ENCODE peak calls at places on chromosome 19, in eight cellular contexts. V, K, S, C, L, G, F and O are unnamed samples. For H3K36me3, the result is how much of the 10 kb centered on the place peaks cover.

GRCh38 chr19:44951179-44952159 is 3.7 kb upstream of the CLPTM1 start:
- DNase-seq in V (peak), K (peak), S (no peak), C (peak), L (no peak), G (peak), F (peak), O (no peak)

GRCh38 chr19:35549174-35549788 is 3.9 kb downstream of the TMEM147 start:
- DNase-seq in V (peak), K (peak), S (no peak), C (peak), L (no peak), G (no peak), F (no peak), O (no peak)

GRCh38 chr19:18763674-18764590 is 27.2 kb downstream of the COMP start:
- DNase-seq in V (peak), K (no peak), S (no peak), C (peak), L (peak), G (peak), F (no peak), O (no peak)

GRCh38 chr19:49691243-49692101 is 556 bp downstream of the CPT1C start:
- DNase-seq in V (peak), K (no peak), S (peak), C (no peak), L (peak), G (no peak), F (no peak), O (no peak)

GRCh38 chr19:1276620-1277007 is 1.3 kb downstream of the FAM174C start:
- DNase-seq in V (no peak), K (peak), S (no peak), C (peak), L (peak), G (no peak), F (no peak), O (no peak)

GRCh38 chr19:11090264-11091032 is 1.2 kb downstream of the LDLR start:
- DNase-seq in V (peak), K (peak), S (peak), C (peak), L (peak), G (peak), F (peak), O (peak)

GRCh38 chr19:40499320-40499719 is 32.5 kb downstream of the SPTBN4 start:
- DNase-seq in V (no peak), K (no peak), S (no peak), C (no peak), L (no peak), G (no peak), F (no peak), O (no peak)

GRCh38 chr19:58054792-58055482 is 4.1 kb upstream of the ZNF135 start:
- DNase-seq in V (peak), K (peak), S (no peak), C (no peak), L (no peak), G (no peak), F (no peak), O (no peak)

GRCh38 chr19:4374451-4375163 is 25.7 kb downstream of the SH3GL1 start:
- DNase-seq in V (peak), K (peak), S (peak), C (no peak), L (peak), G (no peak), F (peak), O (peak)

GRCh38 chr19:6393982-6394412 is 1.0 kb upstream of the GTF2F1 start:
- DNase-seq in V (no peak), K (peak), S (no peak), C (no peak), L (no peak), G (no peak), F (no peak), O (no peak)

GRCh38 chr19:50601407-50602088 is 33.3 kb upstream of the LRRC4B start:
- DNase-seq in V (no peak), K (no peak), S (no peak), C (no peak), L (no peak), G (no peak), F (no peak), O (no peak)

GRCh38 chr19:8302357-8302691 is 5.8 kb downstream of the CD320 start:
- DNase-seq in V (no peak), K (no peak), S (peak), C (peak), L (peak), G (peak), F (peak), O (peak)

GRCh38 chr19:48868196-48868886 is at the start of gene PLEKHA4:
- DNase-seq in V (peak), K (peak), S (peak), C (no peak), L (peak), G (no peak), F (peak), O (peak)

GRCh38 chr19:19146000-19146608 is 7.8 kb upstream of the TMEM161A start:
- DNase-seq in V (peak), K (peak), S (peak), C (peak), L (peak), G (peak), F (peak), O (peak)

GRCh38 chr19:49359851-49360845 is 2.1 kb downstream of the TEAD2 start:
- DNase-seq in V (no peak), K (no peak), S (no peak), C (no peak), L (peak), G (no peak), F (no peak), O (no peak)

GRCh38 chr19:49666120-49666444 is 349 bp downstream of the BCL2L12 start:
- DNase-seq in V (no peak), K (no peak), S (no peak), C (no peak), L (no peak), G (no peak), F (no peak), O (no peak)

GRCh38 chr19:17777840-17778620 is 16.9 kb upstream of the B3GNT3 start:
- DNase-seq in V (peak), K (peak), S (no peak), C (no peak), L (peak), G (no peak), F (no peak), O (peak)

GRCh38 chr19:42228640-42229039 is 8.5 kb downstream of the ZNF526 start:
- DNase-seq in V (no peak), K (no peak), S (no peak), C (no peak), L (no peak), G (no peak), F (no peak), O (no peak)

GRCh38 chr19:22733691-22734090 is 50.3 kb downstream of the ZNF99 start:
- DNase-seq in V (no peak), K (no peak), S (no peak), C (no peak), L (no peak), G (no peak), F (no peak), O (no peak)

GRCh38 chr19:55174425-55175116 is 5.5 kb downstream of the SYT5 start:
- DNase-seq in V (no peak), K (no peak), S (no peak), C (no peak), L (no peak), G (no peak), F (no peak), O (no peak)

GRCh38 chr19:55579766-55580621 is 654 bp downstream of the ZNF579 start:
- DNase-seq in V (peak), K (no peak), S (no peak), C (no peak), L (no peak), G (no peak), F (no peak), O (no peak)

GRCh38 chr19:3699071-3699740 is 1.1 kb downstream of the PIP5K1C start:
- DNase-seq in V (peak), K (peak), S (no peak), C (no peak), L (peak), G (no peak), F (peak), O (no peak)

GRCh38 chr19:7808108-7808507 is 21.9 kb upstream of the EVI5L start:
- DNase-seq in V (no peak), K (no peak), S (no peak), C (no peak), L (no peak), G (no peak), F (no peak), O (no peak)

GRCh38 chr19:18202759-18203407 is 959 bp downstream of the RAB3A start:
- DNase-seq in V (no peak), K (peak), S (no peak), C (no peak), L (peak), G (no peak), F (no peak), O (peak)

GRCh38 chr19:37114001-37114400 is 35.8 kb downstream of the ZNF420 start:
- DNase-seq in V (no peak), K (no peak), S (no peak), C (no peak), L (no peak), G (no peak), F (no peak), O (no peak)

GRCh38 chr19:38360351-38360750 is 14.0 kb upstream of the PSMD8 start:
- DNase-seq in V (no peak), K (no peak), S (no peak), C (no peak), L (no peak), G (no peak), F (no peak), O (no peak)

GRCh38 chr19:38360839-38361631 is 13.3 kb upstream of the PSMD8 start:
- DNase-seq in V (no peak), K (no peak), S (no peak), C (no peak), L (peak), G (no peak), F (no peak), O (no peak)

GRCh38 chr19:38359242-38360021 is 14.9 kb upstream of the PSMD8 start:
- DNase-seq in V (no peak), K (no peak), S (no peak), C (no peak), L (no peak), G (no peak), F (no peak), O (no peak)

GRCh38 chr19:38361633-38362075 is 12.7 kb upstream of the PSMD8 start:
- DNase-seq in V (peak), K (peak), S (peak), C (peak), L (peak), G (peak), F (peak), O (peak)

DNA sequence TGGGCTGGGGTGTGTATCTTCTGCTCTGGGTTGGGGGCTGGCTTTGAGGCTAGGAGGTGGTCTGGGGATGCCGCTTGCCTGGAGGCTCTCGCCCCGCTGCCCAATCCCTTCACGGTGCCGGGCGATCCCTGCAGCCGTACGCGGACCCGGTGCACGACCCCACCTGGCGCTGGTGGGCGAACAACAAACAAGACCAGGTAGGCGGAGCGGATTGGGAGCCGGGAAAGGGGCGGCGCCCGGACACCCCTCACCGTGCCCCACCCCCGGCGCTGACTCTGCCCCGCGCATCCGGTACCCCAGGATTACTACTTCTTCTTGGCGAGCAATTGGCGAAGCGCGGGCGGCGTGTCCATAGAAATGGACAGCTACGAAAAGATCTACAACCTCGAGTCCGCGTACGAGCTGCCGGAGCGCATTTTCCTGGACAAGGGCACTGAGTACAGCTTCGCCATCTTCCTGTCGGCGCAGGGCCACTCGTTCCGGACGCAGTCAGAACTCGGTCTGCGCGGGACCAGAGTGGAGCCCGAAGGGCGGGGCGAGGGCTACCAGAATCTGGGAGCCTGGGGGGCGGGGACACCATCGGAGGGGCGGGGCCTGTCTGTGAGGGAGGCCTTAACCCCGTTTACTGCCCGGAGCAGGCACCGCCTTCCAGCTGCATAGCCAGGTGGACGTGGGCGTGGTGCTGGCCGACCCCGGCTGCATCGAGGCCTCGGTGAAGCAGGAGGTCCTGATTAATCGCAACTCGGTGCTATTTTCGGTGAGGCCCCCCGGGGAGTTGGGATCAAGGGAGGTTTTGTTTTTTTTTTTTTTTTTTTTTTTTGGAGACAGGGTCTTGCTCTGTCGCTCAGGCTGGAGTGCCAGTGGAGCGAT is 12.1 kb upstream of the PSMD8 start:
- DNase-seq in V (peak), K (peak), S (peak), C (peak), L (peak), G (peak), F (peak), O (peak)
- TF ChIP-seq POLR2A in V (no peak), K (peak), S (no peak), C (peak), L (peak), G (peak), F (no peak), O (no peak)

GRCh38 chr19:13914777-13915176 is 8.8 kb downstream of the CC2D1A start:
- DNase-seq in V (no peak), K (no peak), S (no peak), C (no peak), L (no peak), G (no peak), F (no peak), O (no peak)

GRCh38 chr19:13920940-13921744 is 15.1 kb downstream of the CC2D1A start:
- DNase-seq in V (peak), K (no peak), S (no peak), C (no peak), L (no peak), G (no peak), F (no peak), O (no peak)

GRCh38 chr19:13917888-13918406 is 11.9 kb downstream of the CC2D1A start:
- DNase-seq in V (no peak), K (no peak), S (no peak), C (peak), L (no peak), G (no peak), F (no peak), O (peak)

GRCh38 chr19:13920524-13920923 is 14.5 kb downstream of the CC2D1A start:
- DNase-seq in V (no peak), K (no peak), S (no peak), C (no peak), L (peak), G (no peak), F (no peak), O (no peak)

GRCh38 chr19:13918726-13919411 is 12.9 kb downstream of the CC2D1A start:
- DNase-seq in V (no peak), K (no peak), S (no peak), C (no peak), L (peak), G (no peak), F (no peak), O (no peak)
- TF ChIP-seq CTCF in V (no peak), K (no peak), S (no peak), C (no peak), L (no peak), G (no peak), F (no peak), O (no peak)

GRCh38 chr19:43606569-43607229 is 5.2 kb upstream of the SRRM5 start:
- DNase-seq in V (no peak), K (no peak), S (no peak), C (peak), L (no peak), G (no peak), F (no peak), O (no peak)
- H3K36me3 ChIP-seq in V (under half), K (under half), S (under half), C (under half), L (under half), G (under half), F (under half), O (under half)

GRCh38 chr19:38877781-38878574 is at the start of gene RINL:
- DNase-seq in V (no peak), K (peak), S (no peak), C (no peak), L (no peak), G (no peak), F (no peak), O (no peak)
- TF ChIP-seq POLR2A in V (no peak), K (no peak), S (no peak), C (no peak), L (peak), G (no peak), F (no peak), O (no peak)